ENCODE peak calls at places on chromosomes 7 and 10, in ten cellular contexts. T is esophagus squamous epithelium, U is MM.1S, M is K562, P is thoracic aorta, B is IMR-90, A is upper lobe of right lung, S is stomach, G is endodermal cell, X is HCT116. Z is an unnamed sample. For H3K4me1 and H3K36me3, the result is how much of the 10 kb centered on the place peaks cover.

GRCh38 chr7:123643495-123644428 is 11.9 kb upstream of the LMOD2 start:
- DNase-seq in T (no peak), U (no peak), M (no peak), P (no peak), B (peak), A (no peak), S (no peak), G (peak), X (peak), Z (peak)

GRCh38 chr7:4702961-4703512 is 20.9 kb downstream of the FOXK1 start:
- DNase-seq in T (no peak), U (no peak), M (no peak), P (no peak), B (no peak), A (no peak), S (no peak), G (peak), X (no peak), Z (no peak)

GRCh38 chr7:157521061-157521731 is 184.4 kb downstream of the DNAJB6 start:
- DNase-seq in T (no peak), U (no peak), M (no peak), P (no peak), B (no peak), A (peak), S (peak), G (peak), X (no peak), Z (no peak)

GRCh38 chr7:50068850-50069551 is 24.0 kb downstream of the ZPBP start:
- DNase-seq in T (no peak), U (peak), M (no peak), P (no peak), B (no peak), A (no peak), S (peak), G (peak), X (peak), Z (peak)

GRCh38 chr10:133260895-133261725 is 15.6 kb downstream of the ADAM8 start:
- DNase-seq in T (no peak), U (peak), M (peak), P (no peak), B (no peak), A (peak), S (peak), G (peak), X (no peak), Z (peak)

GRCh38 chr7:117759950-117760640 is 113.1 kb downstream of the CTTNBP2 start:
- DNase-seq in T (no peak), U (no peak), M (no peak), P (no peak), B (peak), A (no peak), S (no peak), G (no peak), X (no peak), Z (no peak)

GRCh38 chr7:108181073-108181985 is 51.2 kb upstream of the LAMB4 start:
- DNase-seq in T (no peak), U (peak), M (peak), P (no peak), B (peak), A (no peak), S (no peak), G (peak), X (peak), Z (peak)

GRCh38 chr7:130921391-130922180 is 187.6 kb upstream of the KLF14 start:
- DNase-seq in T (no peak), U (no peak), M (no peak), P (peak), B (peak), A (no peak), S (peak), G (no peak), X (no peak), Z (no peak)

GRCh38 chr10:28946479-28946878 is 269.2 kb downstream of the BAMBI start:
- DNase-seq in T (no peak), U (no peak), M (no peak), P (no peak), B (peak), A (no peak), S (no peak), G (no peak), X (no peak), Z (no peak)

GRCh38 chr10:73759512-73760115 is 15.4 kb downstream of the SEC24C start:
- DNase-seq in T (no peak), U (peak), M (no peak), P (no peak), B (no peak), A (peak), S (peak), G (no peak), X (no peak), Z (peak)

GRCh38 chr7:159064121-159064815 is 80.4 kb downstream of the VIPR2 start:
- DNase-seq in T (no peak), U (no peak), M (no peak), P (no peak), B (no peak), A (peak), S (no peak), G (no peak), X (no peak), Z (no peak)

GRCh38 chr10:21285742-21286311 is 239.7 kb downstream of the SKIDA1 start:
- DNase-seq in T (no peak), U (no peak), M (no peak), P (no peak), B (peak), A (no peak), S (no peak), G (no peak), X (peak), Z (no peak)

GRCh38 chr10:114684085-114684821 is 26.2 kb upstream of the ABLIM1 start:
- DNase-seq in T (no peak), U (no peak), M (no peak), P (no peak), B (peak), A (peak), S (peak), G (no peak), X (no peak), Z (peak)

GRCh38 chr7:4204530-4205165 is 477.4 kb upstream of the FOXK1 start:
- DNase-seq in T (no peak), U (no peak), M (no peak), P (no peak), B (no peak), A (no peak), S (no peak), G (peak), X (no peak), Z (no peak)

GRCh38 chr10:91694170-91694794 is 61.4 kb upstream of the PPP1R3C start:
- DNase-seq in T (no peak), U (peak), M (peak), P (no peak), B (peak), A (no peak), S (no peak), G (peak), X (peak), Z (no peak)

GRCh38 chr10:14329609-14330246 is 996 bp downstream of the FRMD4A start:
- DNase-seq in T (no peak), U (no peak), M (no peak), P (no peak), B (peak), A (no peak), S (no peak), G (peak), X (no peak), Z (no peak)

GRCh38 chr7:133822001-133822641 is 305.0 kb upstream of the LRGUK start:
- DNase-seq in T (no peak), U (no peak), M (no peak), P (no peak), B (no peak), A (no peak), S (no peak), G (no peak), X (no peak), Z (no peak)

GRCh38 chr10:113476673-113477072 is 76.2 kb upstream of the HABP2 start:
- DNase-seq in T (no peak), U (no peak), M (no peak), P (no peak), B (no peak), A (no peak), S (no peak), G (no peak), X (no peak), Z (no peak)

GRCh38 chr7:503046-503574 is 16.5 kb downstream of the PDGFA start:
- DNase-seq in T (no peak), U (no peak), M (no peak), P (no peak), B (no peak), A (no peak), S (no peak), G (no peak), X (no peak), Z (no peak)
- TF ChIP-seq CTCF in T (no peak), U (no peak), M (peak), P (no peak), B (no peak), A (no peak), S (no peak), G (peak), X (no peak), Z (peak)

GRCh38 chr10:121578298-121578697 is 19.9 kb downstream of the FGFR2 start:
- DNase-seq in T (no peak), U (no peak), M (no peak), P (no peak), B (no peak), A (no peak), S (no peak), G (no peak), X (no peak), Z (no peak)
- H3K4me1 ChIP-seq in T (under half), U (under half), M (under half), P (under half), B (under half), A (under half), S (under half), G (under half), X (under half), Z (half or more)

GRCh38 chr7:39734605-39735004 is 111.2 kb downstream of the RALA start:
- DNase-seq in T (no peak), U (no peak), M (no peak), P (no peak), B (no peak), A (no peak), S (no peak), G (no peak), X (no peak), Z (no peak)
- H3K36me3 ChIP-seq in T (under half), U (under half), M (under half), P (under half), B (under half), A (under half), S (under half), G (under half), X (under half), Z (under half)

DNA sequence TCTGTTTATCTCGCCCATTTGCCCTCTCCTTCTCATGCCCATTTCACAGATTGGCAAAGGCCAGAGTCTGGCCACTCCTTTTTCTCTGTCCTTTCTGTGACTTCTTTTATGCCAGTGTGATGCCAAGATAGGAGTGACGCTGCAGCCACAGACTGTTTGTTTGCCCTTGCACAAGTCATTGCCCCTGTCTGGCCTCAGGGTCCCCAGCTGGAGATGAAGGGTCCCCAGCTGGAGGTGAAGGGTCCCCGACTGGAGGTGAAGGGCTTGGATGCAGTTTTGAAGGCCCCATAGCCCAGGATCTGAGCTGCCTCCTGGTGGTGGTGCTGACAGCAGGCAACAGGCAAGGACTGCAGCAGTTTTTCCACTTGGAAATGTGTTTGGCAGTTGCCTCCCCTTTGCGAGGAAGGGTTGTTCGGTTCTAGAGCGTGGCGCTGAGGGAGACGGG is 50.8 kb upstream of the SLC29A3 start:
- DNase-seq in T (no peak), U (no peak), M (no peak), P (no peak), B (peak), A (no peak), S (no peak), G (peak), X (no peak), Z (no peak)
- TF ChIP-seq CTCF in T (peak), U (no peak), M (peak), P (peak), B (peak), A (peak), S (peak), G (peak), X (peak), Z (peak)

DNA sequence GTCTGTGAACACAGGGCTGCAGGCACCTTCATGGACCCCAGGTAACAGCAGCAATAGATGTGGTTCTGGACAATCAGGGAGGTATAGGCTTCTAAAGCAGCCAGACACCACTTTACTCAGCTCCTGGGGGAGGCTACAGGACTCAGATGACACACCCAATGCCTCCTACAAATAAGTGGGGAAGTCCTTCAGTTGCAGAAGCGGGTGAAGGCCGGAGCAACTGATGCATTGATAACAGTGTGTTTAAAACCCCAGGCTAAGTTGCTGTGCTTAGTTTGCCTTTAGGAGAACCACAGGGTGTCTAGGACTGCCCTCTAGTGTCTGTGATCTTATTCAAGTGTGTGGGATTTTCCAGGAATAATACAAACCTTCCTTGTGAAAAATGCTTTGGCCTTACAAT is 5.9 kb upstream of the ITGA8 start:
- DNase-seq in T (no peak), U (peak), M (peak), P (no peak), B (peak), A (no peak), S (no peak), G (peak), X (peak), Z (peak)
- H3K4me1 ChIP-seq in T (under half), U (under half), M (under half), P (half or more), B (under half), A (under half), S (under half), G (under half), X (under half), Z (under half)

DNA sequence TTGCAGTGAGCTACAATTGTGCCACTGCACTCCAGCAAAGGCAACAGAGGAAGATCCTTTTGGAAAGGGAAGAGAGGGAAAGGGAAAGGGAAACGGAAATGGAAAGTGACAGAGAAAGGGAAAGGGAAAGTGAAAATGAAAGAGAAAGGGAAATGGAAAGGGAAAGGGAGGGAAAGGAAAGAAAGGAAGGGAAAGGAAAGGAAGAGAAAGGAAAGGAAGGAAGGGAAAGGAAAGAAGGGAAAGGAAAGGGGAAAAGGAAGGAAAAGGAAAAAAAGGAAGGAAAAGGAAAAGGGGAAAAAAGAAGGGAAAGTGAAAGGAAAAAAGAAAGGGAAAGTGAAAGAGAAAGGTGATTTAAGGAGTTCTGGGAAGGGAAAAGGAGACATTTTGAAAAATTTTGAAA is 2.4 kb upstream of the ZC3HAV1 start:
- DNase-seq in T (no peak), U (no peak), M (no peak), P (no peak), B (no peak), A (no peak), S (no peak), G (no peak), X (no peak), Z (no peak)
- H3K36me3 ChIP-seq in T (under half), U (under half), M (under half), P (under half), B (under half), A (under half), S (under half), G (under half), X (under half), Z (under half)

GRCh38 chr7:55413442-55413841 is 48.3 kb downstream of the LANCL2 start:
- DNase-seq in T (no peak), U (no peak), M (no peak), P (no peak), B (no peak), A (no peak), S (no peak), G (no peak), X (no peak), Z (no peak)

GRCh38 chr7:55411844-55412243 is 46.7 kb downstream of the LANCL2 start:
- DNase-seq in T (no peak), U (no peak), M (no peak), P (no peak), B (no peak), A (no peak), S (no peak), G (no peak), X (no peak), Z (no peak)

GRCh38 chr7:55410641-55411239 is 45.6 kb downstream of the LANCL2 start:
- DNase-seq in T (no peak), U (no peak), M (no peak), P (no peak), B (no peak), A (no peak), S (no peak), G (no peak), X (no peak), Z (no peak)

GRCh38 chr7:55405856-55406541 is 40.9 kb downstream of the LANCL2 start:
- DNase-seq in T (no peak), U (no peak), M (no peak), P (no peak), B (no peak), A (no peak), S (peak), G (no peak), X (no peak), Z (no peak)

GRCh38 chr7:55409474-55410225 is 44.5 kb downstream of the LANCL2 start:
- DNase-seq in T (no peak), U (no peak), M (peak), P (no peak), B (peak), A (no peak), S (no peak), G (no peak), X (no peak), Z (no peak)
- TF ChIP-seq CTCF in T (no peak), U (no peak), M (peak), P (no peak), B (peak), A (no peak), S (no peak), G (peak), X (no peak), Z (no peak)

GRCh38 chr7:96276019-96276418 is 45.9 kb downstream of the SLC25A13 start:
- DNase-seq in T (no peak), U (no peak), M (no peak), P (no peak), B (no peak), A (no peak), S (no peak), G (no peak), X (no peak), Z (no peak)

GRCh38 chr7:96277921-96278320 is 44.0 kb downstream of the SLC25A13 start:
- DNase-seq in T (no peak), U (no peak), M (no peak), P (no peak), B (no peak), A (no peak), S (no peak), G (no peak), X (no peak), Z (no peak)

GRCh38 chr7:96269246-96269994 is 52.5 kb downstream of the SLC25A13 start:
- DNase-seq in T (no peak), U (no peak), M (no peak), P (no peak), B (no peak), A (no peak), S (no peak), G (no peak), X (no peak), Z (no peak)

GRCh38 chr7:96273716-96274115 is 48.2 kb downstream of the SLC25A13 start:
- DNase-seq in T (no peak), U (no peak), M (no peak), P (no peak), B (no peak), A (no peak), S (no peak), G (no peak), X (no peak), Z (no peak)
- H3K4me1 ChIP-seq in T (under half), U (under half), M (under half), P (under half), B (under half), A (under half), S (under half), G (under half), X (under half), Z (under half)

DNA sequence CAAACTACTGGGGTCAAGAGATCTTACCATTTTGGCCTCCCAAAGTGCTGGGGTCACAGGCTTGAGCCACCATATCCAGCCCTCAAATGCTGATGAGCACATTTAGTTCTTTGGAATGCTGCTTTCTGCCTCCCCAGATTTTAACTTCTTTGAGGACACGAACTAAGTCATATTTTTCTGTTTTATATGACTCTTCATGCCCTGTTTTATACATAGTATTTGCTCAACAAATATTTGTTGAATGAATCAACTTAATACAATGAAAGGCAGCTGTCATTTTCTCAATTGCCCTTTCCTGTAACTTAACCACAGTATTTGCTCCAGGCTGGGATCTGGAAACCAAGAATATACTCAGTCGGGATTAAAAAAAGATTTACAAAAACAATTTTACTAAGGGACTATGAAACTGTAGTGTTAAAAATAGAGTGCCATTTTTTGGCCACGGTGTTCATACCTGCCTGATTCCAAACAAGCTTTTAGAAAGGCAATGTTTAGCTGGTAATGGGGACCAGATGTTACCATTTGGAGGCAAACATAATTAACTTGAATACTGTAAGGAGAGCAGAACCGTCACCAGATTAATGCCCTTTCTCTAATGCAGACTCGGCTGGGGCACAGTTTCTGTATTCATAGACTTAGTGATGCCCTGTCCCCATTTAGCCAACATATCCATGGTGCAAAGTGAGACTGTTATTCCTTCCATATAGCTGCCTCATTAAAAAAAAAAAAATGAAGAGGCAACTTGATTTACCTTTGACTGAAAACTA is 117.6 kb downstream of the NRP1 start:
- DNase-seq in T (no peak), U (no peak), M (no peak), P (no peak), B (no peak), A (no peak), S (no peak), G (no peak), X (no peak), Z (no peak)
- H3K36me3 ChIP-seq in T (under half), U (under half), M (under half), P (under half), B (under half), A (under half), S (under half), G (half or more), X (under half), Z (under half)

DNA sequence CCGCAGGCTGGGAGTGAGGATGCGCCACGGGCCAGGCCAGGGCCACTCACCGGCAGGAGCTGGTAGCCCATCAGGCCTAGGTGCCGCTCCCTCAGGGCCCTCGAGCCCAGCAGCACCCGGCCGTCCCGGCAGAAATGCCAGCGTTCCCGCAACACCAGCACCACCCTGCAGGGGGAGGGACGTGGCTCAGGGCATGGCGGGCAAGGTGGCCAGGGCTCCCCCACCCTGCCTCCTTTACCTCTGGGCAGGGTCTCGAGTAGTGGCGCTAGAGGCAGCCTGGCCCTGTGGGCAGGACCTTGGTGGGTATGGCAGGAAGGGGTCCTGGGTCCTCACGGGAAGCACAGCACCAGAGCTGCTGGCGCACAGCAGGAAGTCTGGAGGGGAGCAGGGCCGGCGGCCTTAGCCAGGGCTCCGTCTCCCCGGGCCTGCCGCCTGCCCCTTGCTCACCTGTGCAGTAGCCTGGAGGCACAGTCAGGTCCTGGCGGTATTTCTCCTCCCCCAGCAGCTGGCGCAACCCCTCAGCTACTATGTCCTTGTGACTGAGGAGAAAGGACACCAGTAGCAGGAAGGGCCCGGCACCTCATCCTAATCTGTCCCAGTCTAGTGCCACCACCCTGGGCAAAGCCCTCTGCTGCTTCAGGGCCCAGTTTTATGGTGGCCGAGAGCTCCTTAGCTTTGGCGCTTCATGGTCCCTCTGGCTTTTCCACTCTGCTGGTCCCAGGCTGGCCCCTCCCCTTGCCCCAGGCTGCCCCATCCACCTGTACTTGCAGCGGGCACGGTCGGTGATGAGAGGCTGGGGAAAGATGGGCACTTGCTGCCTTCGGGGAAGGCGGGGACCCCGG is 3.5 kb downstream of the FASTK start:
- DNase-seq in T (no peak), U (no peak), M (no peak), P (no peak), B (no peak), A (peak), S (peak), G (peak), X (no peak), Z (peak)
- TF ChIP-seq CTCF in T (no peak), U (peak), M (peak), P (no peak), B (peak), A (no peak), S (peak), G (peak), X (no peak), Z (peak)